ENCODE peak calls at places on chromosomes 7 and 10, in five cellular contexts. Q, E, R, V and L are unnamed samples.

GRCh38 chr7:30510124-30511074 is 5.8 kb upstream of the GGCT start:
- DNase-seq in V (no peak), R (peak; percentile 44), Q (peak; percentile 57), E (peak; percentile 28), L (peak; percentile 15)

GRCh38 chr7:127844165-127844564 is 187.1 kb downstream of the LRRC4 start:
- DNase-seq in R (no peak), E (no peak), Q (no peak), V (no peak), L (no peak)

GRCh38 chr7:76380623-76380966 is 21.8 kb upstream of the YWHAG start:
- DNase-seq in R (no peak), E (no peak), Q (no peak), V (no peak), L (no peak)

GRCh38 chr7:130963349-130963748 is 229.3 kb upstream of the KLF14 start:
- DNase-seq in R (no peak), E (no peak), Q (no peak), V (no peak), L (no peak)

GRCh38 chr7:104005197-104005596 is 15.7 kb upstream of the RELN start:
- DNase-seq in V (peak; percentile 92), R (peak; percentile 53), E (no peak), Q (no peak), L (no peak)

GRCh38 chr7:50724526-50725520 is 57.9 kb downstream of the GRB10 start:
- DNase-seq in R (no peak), Q (no peak), E (peak; percentile 18), V (no peak), L (no peak)

GRCh38 chr7:96126382-96126781 is 195.5 kb downstream of the SLC25A13 start:
- DNase-seq in R (no peak), Q (no peak), V (no peak), E (no peak), L (no peak)

GRCh38 chr10:68598978-68599753 is 39.0 kb downstream of the TET1 start:
- DNase-seq in E (peak; percentile 50), Q (no peak), V (no peak), R (peak; percentile 43), L (no peak)

GRCh38 chr7:43586251-43586900 is 3.5 kb downstream of the STK17A start:
- DNase-seq in Q (peak; percentile 24), E (no peak), R (peak; percentile 49), V (no peak), L (peak; percentile 79)

GRCh38 chr7:141785711-141786552 is 4.1 kb upstream of the TAS2R5 start:
- DNase-seq in R (peak; percentile 55), Q (peak; percentile 61), V (peak; percentile 59), E (peak; percentile 62), L (peak; percentile 20)

GRCh38 chr10:48289652-48290238 is 15.2 kb upstream of the FRMPD2 start:
- DNase-seq in V (peak; percentile 43), E (peak; percentile 85), R (peak; percentile 40), Q (peak; percentile 52), L (peak; percentile 34)

GRCh38 chr10:131216681-131217230 is 94.8 kb downstream of the TCERG1L start:
- DNase-seq in V (no peak), R (no peak), E (no peak), Q (no peak), L (no peak)

GRCh38 chr7:85829176-85829575 is 642.3 kb upstream of the SEMA3D start:
- DNase-seq in E (peak; percentile 7), Q (no peak), V (no peak), R (no peak), L (no peak)

GRCh38 chr7:36390199-36391090 is 783 bp downstream of the ANLN start:
- DNase-seq in E (peak; percentile 87), V (peak; percentile 87), Q (peak; percentile 63), R (peak; percentile 87), L (peak; percentile 93)

GRCh38 chr7:108171164-108171563 is 41.0 kb upstream of the LAMB4 start:
- DNase-seq in E (no peak), Q (no peak), R (no peak), V (no peak), L (no peak)

GRCh38 chr7:117673839-117674238 is 194.0 kb downstream of the CFTR start:
- DNase-seq in R (peak; percentile 67), V (peak; percentile 45), E (peak; percentile 64), Q (peak; percentile 3), L (no peak)

GRCh38 chr10:77866598-77866997 is 60.0 kb downstream of the DLG5 start:
- DNase-seq in V (no peak), Q (no peak), R (no peak), E (no peak), L (no peak)

GRCh38 chr7:50621932-50622587 is 56.9 kb upstream of the DDC start:
- DNase-seq in E (peak; percentile 91), R (no peak), V (no peak), Q (no peak), L (no peak)

GRCh38 chr7:30707391-30708351 is 25.4 kb upstream of the CRHR2 start:
- DNase-seq in E (no peak), V (no peak), R (no peak), Q (no peak), L (no peak)

GRCh38 chr10:48414160-48414559 is 107.7 kb downstream of the MAPK8 start:
- DNase-seq in R (no peak), V (no peak), E (no peak), Q (no peak), L (no peak)

GRCh38 chr10:119494224-119495060 is 48.1 kb downstream of the RGS10 start:
- DNase-seq in R (peak; percentile 76), Q (no peak), E (no peak), V (no peak), L (no peak)

GRCh38 chr7:23471090-23471859 is 984 bp upstream of the IGF2BP3 start:
- DNase-seq in V (peak; percentile 71), R (peak; percentile 68), E (peak; percentile 95), Q (peak; percentile 93), L (peak; percentile 74)

GRCh38 chr7:24038993-24039392 is 245.0 kb upstream of the NPY start:
- DNase-seq in R (no peak), E (no peak), Q (no peak), V (no peak), L (no peak)

GRCh38 chr7:147611402-147611801 is 979.2 kb upstream of the C7orf33 start:
- DNase-seq in V (no peak), R (no peak), E (no peak), Q (no peak), L (no peak)

GRCh38 chr7:54769203-54769602 is 10.2 kb upstream of the SEC61G start:
- DNase-seq in E (no peak), V (no peak), R (peak; percentile 16), Q (no peak), L (peak; percentile 50)

GRCh38 chr10:124407451-124407850 is 11.3 kb downstream of the OAT start:
- DNase-seq in V (no peak), R (no peak), E (no peak), Q (no peak), L (no peak)

GRCh38 chr10:124403548-124403947 is 15.2 kb downstream of the OAT start:
- DNase-seq in V (peak; percentile 63), E (peak; percentile 96), R (peak; percentile 81), Q (peak; percentile 94), L (peak; percentile 76)

GRCh38 chr10:124402273-124402672 is 16.4 kb downstream of the OAT start:
- DNase-seq in V (no peak), Q (no peak), R (no peak), E (no peak), L (no peak)

DNA sequence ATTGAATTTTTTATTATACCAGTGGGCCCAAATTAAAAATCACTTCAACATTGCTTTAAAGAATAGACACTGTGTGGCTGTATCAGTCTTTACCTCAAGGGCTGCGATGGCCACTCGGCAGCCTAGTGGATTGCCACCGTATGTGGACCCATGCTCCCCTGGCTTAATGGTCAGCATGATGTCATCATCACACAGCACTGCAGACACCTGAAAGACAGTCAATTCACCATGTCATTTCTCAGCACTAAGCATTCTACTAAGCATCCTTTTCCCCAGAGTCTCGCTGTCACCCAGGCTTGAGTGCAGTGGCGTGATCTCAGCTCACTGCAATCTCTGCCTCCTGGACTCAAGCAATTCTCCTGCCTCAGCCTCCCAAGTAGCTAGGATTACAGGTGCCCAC is 17.1 kb downstream of the OAT start:
- DNase-seq in Q (no peak), E (no peak), R (no peak), V (no peak), L (no peak)
- TF ChIP-seq CTCF in Q (no peak), E (no peak), R (no peak), V (no peak), L (no peak)

DNA sequence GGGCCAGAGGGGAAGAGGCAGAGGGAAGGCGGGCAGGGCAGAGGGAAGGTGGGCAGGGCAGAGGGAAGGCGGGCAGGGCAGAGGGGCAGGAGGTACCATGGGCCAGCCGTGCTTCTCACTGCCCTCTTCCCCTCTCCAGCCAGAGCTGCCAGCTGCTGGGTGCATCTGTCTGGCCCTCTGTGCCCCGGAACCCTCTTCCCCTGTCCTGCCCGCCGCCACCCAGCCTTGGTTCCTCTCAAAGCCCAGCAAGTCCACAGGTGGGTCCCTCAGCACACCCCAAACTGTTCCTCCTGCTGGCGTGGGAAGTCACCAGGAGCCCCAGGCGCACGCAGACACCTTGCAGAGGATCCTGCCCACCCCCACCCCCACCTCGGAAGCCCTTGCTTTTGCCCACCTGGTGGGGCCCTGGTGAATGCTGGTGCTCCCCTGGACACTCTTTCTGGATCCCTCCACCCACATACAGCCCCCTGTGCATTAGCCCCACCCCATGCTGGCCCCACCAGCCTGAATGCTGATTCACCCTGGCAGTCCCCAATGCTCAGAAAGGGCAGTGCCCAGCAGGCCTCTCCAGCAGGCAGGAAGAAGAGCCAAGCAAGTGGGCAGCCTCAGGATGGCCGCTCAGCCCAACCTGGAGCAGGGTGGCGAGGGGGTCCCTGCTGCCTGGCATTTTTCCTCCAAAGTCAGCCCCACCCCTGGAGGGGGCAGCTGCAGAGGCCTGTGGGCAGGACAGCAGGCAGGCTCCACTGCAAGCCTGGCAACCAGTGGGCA is 1.9 kb upstream of the PWWP2B start:
- DNase-seq in E (no peak), Q (no peak), V (no peak), R (no peak), L (no peak)
- H3K27ac ChIP-seq in E (no peak overlapping the region), Q (no peak overlapping the region), V (no peak overlapping the region), R (no peak overlapping the region), L (peak overlapping the region; percentile 81)

GRCh38 chr10:50575477-50576244 is 48.1 kb downstream of the SGMS1 start:
- DNase-seq in R (no peak), E (no peak), V (no peak), Q (no peak), L (no peak)

GRCh38 chr10:50572017-50572491 is 51.7 kb downstream of the SGMS1 start:
- DNase-seq in R (no peak), E (no peak), V (no peak), Q (no peak), L (no peak)

GRCh38 chr10:50576245-50576815 is 47.4 kb downstream of the SGMS1 start:
- DNase-seq in R (peak; percentile 49), Q (no peak), V (peak; percentile 24), E (no peak), L (no peak)

GRCh38 chr10:50574932-50575331 is 48.8 kb downstream of the SGMS1 start:
- DNase-seq in V (no peak), R (no peak), E (no peak), Q (no peak), L (no peak)

DNA sequence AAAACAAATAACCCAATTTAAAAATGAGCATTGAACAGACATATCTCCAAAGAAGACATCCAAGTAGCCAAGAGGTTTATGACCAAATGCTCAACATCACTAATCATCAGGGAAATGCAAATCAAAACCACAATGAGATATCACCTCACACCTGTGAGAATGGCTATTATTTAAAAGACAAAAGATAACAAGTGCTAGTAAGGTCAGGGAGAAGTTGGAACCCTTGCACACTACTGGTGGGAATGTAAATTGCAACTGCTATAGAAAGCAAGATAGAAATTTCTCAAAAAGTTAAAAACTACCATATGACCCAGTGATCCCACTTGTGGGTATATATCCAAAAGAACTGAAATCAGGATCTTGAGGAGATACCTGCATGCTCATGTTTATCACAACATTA is 49.5 kb downstream of the SGMS1 start:
- DNase-seq in Q (no peak), E (no peak), R (no peak), V (no peak), L (no peak)
- TF ChIP-seq CTCF in Q (peak; percentile 47), E (peak; percentile 22), R (peak; percentile 11), V (peak; percentile 29), L (no peak)

GRCh38 chr7:84187087-84187805 is 7.3 kb downstream of the SEMA3A start:
- DNase-seq in R (no peak), Q (no peak), E (no peak), V (no peak), L (no peak)
- H3K27ac ChIP-seq in R (peak overlapping the region; percentile 59), Q (no peak overlapping the region), E (peak overlapping the region; percentile 6), V (peak overlapping the region; percentile 3), L (no peak overlapping the region)